ENCODE peak calls at places on chromosomes 2 and 18, in ten cellular contexts. G is left ventricle myocardium superior, R is cardiac muscle cell, E is LHCN-M2, T is caudate nucleus, M is substantia nigra, A is left lung, C is prostate gland, J is ELR, B is bronchial epithelial cell. Z is an unnamed sample.

GRCh38 chr2:43223412-43224040 is 2.9 kb downstream of the ZFP36L2 start:
- DNase-seq in G (no peak), R (peak), E (peak), T (no peak), M (no peak), A (no peak), C (no peak), J (peak), B (peak), Z (peak)

GRCh38 chr18:77127769-77128671 is 4.6 kb downstream of the MBP start:
- DNase-seq in G (no peak), R (peak), E (peak), T (no peak), M (no peak), A (no peak), C (peak), J (peak), B (peak), Z (peak)

GRCh38 chr2:33134764-33135560 is 188.2 kb downstream of the LTBP1 start:
- DNase-seq in G (no peak), R (peak), E (peak), T (no peak), M (no peak), A (no peak), C (no peak), J (peak), B (peak), Z (peak)

GRCh38 chr2:240987588-240987987 is 10.8 kb upstream of the SNED1 start:
- DNase-seq in G (peak), R (no peak), E (no peak), T (no peak), M (no peak), A (peak), C (no peak), J (no peak), B (no peak), Z (no peak)

GRCh38 chr2:174036825-174037224 is 71.7 kb upstream of the SP3 start:
- DNase-seq in G (no peak), R (no peak), E (no peak), T (no peak), M (no peak), A (no peak), C (no peak), J (no peak), B (no peak), Z (no peak)

GRCh38 chr2:121044412-121044811 is 240.6 kb downstream of the TFCP2L1 start:
- DNase-seq in G (no peak), R (no peak), E (no peak), T (no peak), M (no peak), A (no peak), C (no peak), J (no peak), B (peak), Z (no peak)

GRCh38 chr2:146867472-146867986 is 977.3 kb upstream of the ACVR2A start:
- DNase-seq in G (no peak), R (no peak), E (no peak), T (no peak), M (no peak), A (no peak), C (no peak), J (no peak), B (no peak), Z (no peak)

GRCh38 chr18:29882620-29883019 is 1159.9 kb downstream of the DSC3 start:
- DNase-seq in G (no peak), R (no peak), E (peak), T (no peak), M (no peak), A (no peak), C (no peak), J (no peak), B (no peak), Z (peak)

GRCh38 chr18:49652841-49653240 is 91.0 kb downstream of the LIPG start:
- DNase-seq in G (no peak), R (peak), E (no peak), T (no peak), M (no peak), A (no peak), C (no peak), J (no peak), B (no peak), Z (no peak)

GRCh38 chr2:238351315-238351714 is 31.0 kb downstream of the TRAF3IP1 start:
- DNase-seq in G (no peak), R (no peak), E (no peak), T (no peak), M (no peak), A (peak), C (no peak), J (no peak), B (no peak), Z (no peak)

GRCh38 chr18:44826418-44827259 is 146.0 kb downstream of the SETBP1 start:
- DNase-seq in G (peak), R (peak), E (peak), T (no peak), M (peak), A (no peak), C (peak), J (peak), B (peak), Z (no peak)

GRCh38 chr2:39620067-39620466 is 45.6 kb upstream of the TMEM178A start:
- DNase-seq in G (peak), R (peak), E (peak), T (no peak), M (no peak), A (no peak), C (peak), J (peak), B (peak), Z (peak)

GRCh38 chr2:102111823-102112222 is 30.7 kb upstream of the IL1R1 start:
- DNase-seq in G (no peak), R (peak), E (no peak), T (no peak), M (no peak), A (no peak), C (no peak), J (no peak), B (no peak), Z (no peak)